ENCODE peak calls at places on chromosomes 16 and 17, in five cellular contexts. V is heart right ventricle, A is MCF 10A, X is PC-3, Q is bronchial epithelial cell. E is an unnamed sample.

GRCh38 chr17:231966-232807 is 50.7 kb upstream of the DOC2B start:
- DNase-seq in V (no peak), A (no peak), X (no peak), Q (no peak), E (no peak)

GRCh38 chr16:71628810-71629209 is 2.8 kb downstream of the MARVELD3 start:
- DNase-seq in V (no peak), A (no peak), X (peak; percentile 30), Q (peak; percentile 79), E (no peak)

GRCh38 chr17:19311016-19311415 is 51.5 kb downstream of the B9D1 start:
- DNase-seq in V (no peak), A (no peak), X (no peak), Q (no peak), E (no peak)

GRCh38 chr16:4556112-4556511 is at the start of gene C16orf96:
- DNase-seq in V (no peak), A (peak; percentile 29), X (no peak), Q (no peak), E (no peak)

GRCh38 chr17:7007143-7007542 is 5.3 kb upstream of the RNASEK start:
- DNase-seq in V (no peak), A (no peak), X (no peak), Q (no peak), E (no peak)

GRCh38 chr17:67557921-67558320 is 159.8 kb upstream of the NOL11 start:
- DNase-seq in V (no peak), A (no peak), X (no peak), Q (no peak), E (no peak)

GRCh38 chr17:82018152-82019041 is 4.3 kb downstream of the CENPX start:
- DNase-seq in V (no peak), A (no peak), X (no peak), Q (no peak), E (no peak)

GRCh38 chr17:67606896-67607604 is 110.7 kb upstream of the NOL11 start:
- DNase-seq in V (no peak), A (no peak), X (no peak), Q (no peak), E (no peak)

GRCh38 chr16:14302031-14302398 is 230.9 kb downstream of the MRTFB start:
- DNase-seq in V (peak; percentile 66), A (peak; percentile 68), X (peak; percentile 69), Q (peak; percentile 27), E (peak; percentile 59)

GRCh38 chr17:10737168-10737622 is 7.4 kb upstream of the TMEM220 start:
- DNase-seq in V (peak; percentile 33), A (peak; percentile 65), X (peak; percentile 56), Q (peak; percentile 55), E (no peak)

GRCh38 chr16:89374393-89374948 is 115.9 kb downstream of the ANKRD11 start:
- DNase-seq in V (no peak), A (no peak), X (peak; percentile 44), Q (no peak), E (peak; percentile 34)

DNA sequence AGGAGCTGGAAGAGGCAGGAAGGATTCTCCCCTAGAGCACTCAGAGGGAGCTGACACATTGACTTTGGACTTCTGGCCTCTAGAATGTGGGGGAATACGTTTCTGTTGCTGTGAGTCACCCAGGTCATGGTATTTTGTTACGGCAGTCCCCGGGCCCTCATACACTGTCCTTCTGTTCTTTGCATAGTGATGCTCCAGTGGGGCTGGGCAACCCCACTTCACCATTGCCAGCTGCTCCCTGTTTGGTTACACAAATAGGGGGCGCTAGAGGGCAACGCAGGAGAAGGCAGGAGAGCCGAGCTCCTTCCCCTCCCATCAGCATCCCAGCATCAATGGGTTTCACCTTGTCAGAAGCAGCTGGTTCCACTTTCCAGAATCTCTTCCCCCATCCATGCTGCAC is 257.7 kb upstream of the FOXF1 start:
- DNase-seq in V (no peak), A (peak; percentile 66), X (no peak), Q (no peak), E (no peak)
- TF ChIP-seq CTCF in V (no peak), A (peak; percentile 54), X (peak; percentile 32), Q (no peak), E (peak; percentile 73)

GRCh38 chr17:70808596-70808995 is 639.3 kb downstream of the KCNJ2 start:
- DNase-seq in V (no peak), A (peak; percentile 16), X (peak; percentile 63), Q (peak; percentile 36), E (no peak)
- TF ChIP-seq CTCF in V (no peak), A (peak; percentile 20), X (peak; percentile 88), Q (peak; percentile 64), E (peak; percentile 34)

DNA sequence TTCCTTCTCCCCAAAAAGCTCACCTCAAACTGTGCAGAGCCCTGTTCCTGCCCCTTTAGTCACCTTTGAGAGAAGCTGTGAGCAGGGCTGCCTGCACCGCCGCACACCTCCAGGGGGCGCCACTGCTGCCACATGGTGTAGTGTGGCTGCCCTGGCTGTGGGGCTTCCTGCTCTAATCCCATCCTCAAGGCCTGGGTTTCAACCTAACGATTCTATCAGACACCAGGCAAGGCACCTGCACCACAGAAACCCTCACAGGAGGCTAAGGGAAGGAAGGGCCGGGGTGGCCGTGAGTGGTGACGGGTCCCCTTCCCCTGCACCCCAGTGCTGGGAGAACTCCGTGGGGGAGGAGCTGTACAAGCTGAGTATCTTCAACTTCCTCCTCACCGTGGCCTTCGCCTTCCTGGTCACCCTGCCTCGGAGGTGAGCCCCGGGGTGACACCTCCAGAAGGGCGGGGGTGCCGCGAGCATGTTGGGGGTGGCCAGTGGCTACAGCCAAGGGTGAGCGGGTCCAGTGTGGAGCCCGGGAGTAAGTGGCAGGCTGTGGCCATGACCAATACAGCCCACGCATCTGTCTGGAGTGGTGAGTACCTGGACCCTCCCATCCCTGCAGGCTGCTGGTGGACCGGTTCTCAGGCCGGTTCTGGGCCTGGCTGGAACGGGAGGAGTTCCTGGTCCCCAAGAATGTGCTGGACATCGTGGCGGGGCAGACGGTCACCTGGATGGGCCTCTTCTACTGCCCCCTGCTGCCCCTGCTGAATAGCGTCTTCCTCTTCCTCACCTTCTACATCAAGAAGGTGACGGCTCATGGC is 7.0 kb downstream of the TMC8 start:
- DNase-seq in V (no peak), A (no peak), X (no peak), Q (no peak), E (no peak)
- TF ChIP-seq CTCF in V (peak; percentile 13), A (peak; percentile 58), X (peak; percentile 79), Q (peak; percentile 46), E (peak; percentile 26)

GRCh38 chr17:60391419-60392041 is 403 bp downstream of the USP32 start:
- DNase-seq in V (no peak), A (no peak), X (no peak), Q (no peak), E (peak; percentile 47)

GRCh38 chr17:60392845-60393702 is 1.1 kb upstream of the USP32 start:
- DNase-seq in V (no peak), A (peak; percentile 67), X (peak; percentile 61), Q (peak; percentile 47), E (no peak)

GRCh38 chr17:60393840-60394529 is 2.1 kb upstream of the USP32 start:
- DNase-seq in V (no peak), A (no peak), X (no peak), Q (no peak), E (no peak)

GRCh38 chr17:60390881-60391418 is 983 bp downstream of the USP32 start:
- DNase-seq in V (no peak), A (peak; percentile 34), X (peak; percentile 47), Q (peak; percentile 36), E (no peak)

GRCh38 chr17:60392042-60392844 is at the start of gene USP32:
- DNase-seq in V (peak; percentile 99), A (peak; percentile 98), X (peak; percentile 99), Q (peak; percentile 89), E (peak; percentile 62)
- TF ChIP-seq CTCF in V (peak; percentile 35), A (peak; percentile 41), X (peak; percentile 33), Q (peak; percentile 59), E (no peak)